ENCODE peak calls at places on chromosomes 11 and 22, in eight cellular contexts. E is A549, Q is IMR-90, I is GM12891, G is heart left ventricle, S is lower leg skin, U is K562, X is spleen. R is an unnamed sample.

GRCh38 chr11:34266090-34266912 is 91.5 kb downstream of the ABTB2 start:
- DNase-seq in X (no peak), E (no peak), S (no peak), G (peak; percentile 45), Q (peak; percentile 95), I (no peak), U (peak; percentile 26), R (no peak)

GRCh38 chr11:107561688-107562087 is 3.8 kb downstream of the ALKBH8 start:
- DNase-seq in U (peak; percentile 16), S (no peak), X (no peak), G (no peak), I (no peak), Q (peak; percentile 34), E (peak; percentile 36), R (no peak)

GRCh38 chr22:35306350-35306967 is 6.8 kb downstream of the TOM1 start:
- DNase-seq in X (no peak), G (no peak), I (no peak), U (no peak), S (no peak), E (no peak), Q (no peak), R (no peak)

GRCh38 chr11:77287615-77288273 is 13.7 kb downstream of the GDPD4 start:
- DNase-seq in S (no peak), U (no peak), X (no peak), I (no peak), Q (peak; percentile 97), E (no peak), G (no peak), R (no peak)

GRCh38 chr11:92388380-92388779 is 163.8 kb downstream of the FAT3 start:
- DNase-seq in Q (no peak), G (no peak), U (no peak), E (no peak), I (no peak), S (no peak), X (no peak), R (no peak)

GRCh38 chr11:456533-456932 is 6.5 kb downstream of the PTDSS2 start:
- DNase-seq in S (no peak), U (no peak), X (peak; percentile 61), I (peak; percentile 68), E (no peak), G (peak; percentile 5), Q (no peak), R (no peak)

GRCh38 chr11:62850911-62851806 is 11.8 kb upstream of the WDR74 start:
- DNase-seq in E (peak; percentile 51), S (no peak), Q (no peak), X (peak; percentile 44), G (no peak), I (no peak), U (peak; percentile 70), R (no peak)

GRCh38 chr22:30564766-30565118 is 9.7 kb downstream of the GAL3ST1 start:
- DNase-seq in X (no peak), E (no peak), U (no peak), I (no peak), G (no peak), Q (no peak), S (no peak), R (no peak)

GRCh38 chr11:37107415-37107814 is 509.4 kb upstream of the RAG2 start:
- DNase-seq in Q (no peak), U (no peak), E (no peak), I (no peak), G (no peak), S (no peak), X (no peak), R (no peak)

GRCh38 chr22:27133951-27134664 is 476.7 kb downstream of the MIAT start:
- DNase-seq in U (peak; percentile 35), X (no peak), Q (peak; percentile 86), I (peak; percentile 19), G (peak; percentile 45), E (peak; percentile 73), S (peak; percentile 89), R (no peak)

GRCh38 chr22:49269371-49269770 is 558.3 kb downstream of the BRD1 start:
- DNase-seq in S (peak; percentile 12), X (no peak), Q (no peak), I (no peak), G (no peak), E (no peak), U (no peak), R (no peak)

GRCh38 chr11:74019104-74019738 is 10.3 kb upstream of the UCP3 start:
- DNase-seq in E (no peak), S (peak; percentile 73), U (no peak), X (no peak), I (no peak), Q (no peak), G (no peak), R (peak; percentile 37)

GRCh38 chr11:2250485-2250884 is 19.9 kb downstream of the ASCL2 start:
- DNase-seq in U (no peak), G (no peak), E (no peak), I (no peak), S (no peak), X (no peak), Q (no peak), R (no peak)

GRCh38 chr11:2814751-2815150 is 70.8 kb downstream of the CDKN1C start:
- DNase-seq in E (no peak), U (no peak), I (no peak), X (peak; percentile 41), S (no peak), G (peak; percentile 10), Q (no peak), R (no peak)

GRCh38 chr11:20156280-20156875 is 3.9 kb downstream of the DBX1 start:
- DNase-seq in I (no peak), U (peak; percentile 9), S (no peak), Q (no peak), E (no peak), X (peak; percentile 80), G (no peak), R (no peak)

GRCh38 chr11:119117004-119117706 is 4.2 kb upstream of the HINFP start:
- DNase-seq in Q (no peak), I (no peak), E (no peak), X (no peak), U (no peak), S (no peak), G (no peak), R (no peak)

GRCh38 chr22:35195821-35196220 is 61.5 kb upstream of the HMGXB4 start:
- DNase-seq in G (no peak), U (no peak), Q (no peak), X (no peak), I (no peak), E (no peak), S (no peak), R (no peak)

GRCh38 chr22:26656896-26657851 is at the start of gene MIAT:
- DNase-seq in I (peak; percentile 73), U (peak; percentile 37), E (no peak), S (peak; percentile 87), G (no peak), Q (peak; percentile 24), X (peak; percentile 91), R (no peak)

GRCh38 chr11:71459076-71459766 is 6.2 kb downstream of the NADSYN1 start:
- DNase-seq in G (no peak), S (no peak), I (no peak), Q (no peak), X (peak; percentile 42), U (no peak), E (no peak), R (peak; percentile 34)

GRCh38 chr22:50034126-50035081 is 21.8 kb upstream of the IL17REL start:
- DNase-seq in U (no peak), E (no peak), G (no peak), X (peak; percentile 56), S (no peak), I (no peak), Q (no peak), R (no peak)

DNA sequence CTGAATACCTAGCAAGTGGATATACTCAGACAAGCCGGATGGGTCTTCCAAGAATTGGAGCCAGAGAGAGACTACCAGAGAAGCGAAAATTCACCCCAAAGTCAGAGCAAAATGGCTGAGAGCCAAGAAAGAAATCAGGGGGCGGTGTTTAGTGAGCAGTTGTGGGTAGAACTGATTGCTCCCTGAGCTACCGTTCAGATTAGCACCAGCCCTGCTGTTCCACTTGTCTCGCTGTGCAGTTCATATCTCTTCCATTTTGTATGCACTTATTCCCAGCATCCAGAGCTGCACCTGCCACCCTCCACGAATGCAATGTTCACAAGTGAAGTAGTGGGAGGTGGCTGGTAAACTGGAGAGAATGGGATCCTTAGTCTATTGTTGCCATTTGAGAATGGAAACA is 25.5 kb downstream of the DRD2 start:
- DNase-seq in U (no peak), X (no peak), G (no peak), S (no peak), Q (no peak), E (no peak), I (no peak), R (no peak)
- TF ChIP-seq POLR2A in U (no peak), X (no peak), G (no peak), S (no peak), Q (no peak), E (no peak), I (no peak), R (no peak)

GRCh38 chr11:64321533-64321932 is 3.6 kb downstream of the PRDX5 start:
- DNase-seq in E (no peak), Q (peak; percentile 38), X (no peak), I (no peak), S (no peak), G (no peak), U (no peak), R (no peak)
- TF ChIP-seq POLR2A in E (no peak), Q (no peak), X (no peak), I (no peak), S (no peak), G (no peak), U (no peak), R (no peak)

DNA sequence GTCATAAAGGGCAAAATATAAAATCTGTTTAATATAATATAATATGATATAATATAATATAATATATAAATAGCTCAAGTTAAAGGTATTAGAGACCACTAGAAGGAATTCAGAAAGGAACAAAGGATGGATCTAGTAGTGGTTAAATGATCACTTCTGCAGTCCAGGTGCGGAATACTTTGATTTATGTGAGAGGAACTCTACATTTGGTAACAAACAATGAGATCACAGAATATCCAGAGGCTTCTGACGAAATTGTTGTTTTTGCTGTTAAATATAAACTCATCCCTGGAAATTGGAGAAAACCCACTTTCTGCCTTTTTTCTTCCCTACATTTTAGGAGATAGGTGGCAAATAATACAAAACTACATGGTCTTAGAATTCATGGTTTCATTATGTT is 36.0 kb downstream of the ATXN10 start:
- DNase-seq in U (no peak), I (no peak), G (no peak), S (no peak), E (no peak), Q (no peak), X (no peak), R (no peak)
- TF ChIP-seq POLR2A in U (no peak), I (no peak), G (no peak), S (no peak), E (no peak), Q (no peak), X (no peak), R (no peak)

DNA sequence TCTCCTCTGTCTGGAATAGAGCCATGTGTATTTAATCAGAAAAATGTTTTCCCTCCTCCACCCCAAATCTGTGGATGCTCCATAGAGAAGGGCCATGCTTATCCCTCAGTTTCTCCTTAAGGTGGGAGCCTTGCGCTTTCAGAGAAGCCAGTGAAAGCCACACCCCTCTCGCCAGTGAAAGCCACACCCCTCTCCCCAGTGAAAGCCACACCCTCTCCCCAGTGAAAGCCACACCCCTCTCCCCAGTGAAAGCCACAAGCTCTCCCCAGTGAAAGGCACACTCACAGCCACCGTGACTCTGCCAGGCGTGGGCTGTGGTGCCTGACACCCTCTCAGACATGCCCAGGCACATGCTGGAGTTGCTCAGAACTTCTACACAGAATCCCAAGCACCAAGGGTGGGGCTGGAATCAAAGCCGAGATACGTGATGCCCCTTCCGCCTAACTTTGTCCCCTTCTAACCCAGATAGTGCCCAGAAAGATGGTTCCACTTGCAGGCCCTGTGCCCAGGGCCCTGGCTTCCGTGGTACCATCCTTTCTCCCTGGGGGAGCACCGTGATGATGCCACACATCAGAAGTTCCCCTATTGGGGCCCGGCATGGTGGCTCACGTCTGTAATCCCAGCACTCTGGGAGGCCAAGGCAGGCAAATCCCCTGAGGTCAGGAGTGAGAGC is 16.5 kb upstream of the PRR5 start:
- DNase-seq in X (peak; percentile 87), I (no peak), S (peak; percentile 94), E (peak; percentile 53), Q (peak; percentile 51), U (peak; percentile 79), G (no peak), R (no peak)
- TF ChIP-seq POLR2A in X (no peak), I (no peak), S (no peak), E (no peak), Q (no peak), U (no peak), G (no peak), R (no peak)